ENCODE peak calls at places on chromosomes 6 and 20, in four cellular contexts. W is germinal center, H is astrocyte of the spinal cord, X is hypothalamus. B is an unnamed sample.

GRCh38 chr6:13289789-13290318 is 38.5 kb downstream of the TBC1D7 start:
- DNase-seq in H (no peak), X (no peak), W (no peak), B (no peak)

GRCh38 chr6:115594894-115595293 is 465.8 kb downstream of the FRK start:
- DNase-seq in H (no peak), X (no peak), W (no peak), B (no peak)

GRCh38 chr6:99613705-99614429 is 7.2 kb downstream of the PRDM13 start:
- DNase-seq in X (no peak), H (no peak), W (peak), B (no peak)

GRCh38 chr20:54573838-54574237 is 98.4 kb downstream of the DOK5 start:
- DNase-seq in W (no peak), X (no peak), H (no peak), B (no peak)

GRCh38 chr20:36855241-36855657 is 20.7 kb upstream of the TLDC2 start:
- DNase-seq in W (no peak), H (no peak), X (no peak), B (no peak)

GRCh38 chr20:23151885-23152284 is 65.8 kb upstream of the CD93 start:
- DNase-seq in H (no peak), W (no peak), X (no peak), B (no peak)

GRCh38 chr6:37794825-37795224 is 24.7 kb upstream of the ZFAND3 start:
- DNase-seq in H (peak), W (no peak), X (no peak), B (no peak)

GRCh38 chr6:43204271-43205105 is 22.5 kb downstream of the CUL9 start:
- DNase-seq in H (no peak), W (no peak), X (no peak), B (no peak)

GRCh38 chr20:54019127-54019526 is 51.3 kb downstream of the BCAS1 start:
- DNase-seq in H (no peak), X (no peak), W (no peak), B (no peak)

GRCh38 chr6:51989789-51990188 is 97.6 kb downstream of the PKHD1 start:
- DNase-seq in H (no peak), W (no peak), X (no peak), B (no peak)

GRCh38 chr20:53227523-53227922 is 255.4 kb downstream of the TSHZ2 start:
- DNase-seq in W (no peak), X (no peak), H (no peak), B (no peak)

GRCh38 chr6:150907385-150907784 is 41.9 kb downstream of the MTHFD1L start:
- DNase-seq in W (no peak), X (no peak), H (no peak), B (no peak)

GRCh38 chr6:129843573-129843972 is 17.5 kb downstream of the TMEM244 start:
- DNase-seq in H (no peak), X (no peak), W (no peak), B (no peak)

GRCh38 chr6:17583811-17584210 is 16.3 kb upstream of the FAM8A1 start:
- DNase-seq in X (no peak), H (no peak), W (no peak), B (no peak)

GRCh38 chr20:62496525-62497218 is 20.9 kb upstream of the GATA5 start:
- DNase-seq in H (no peak), W (peak), X (no peak), B (no peak)

GRCh38 chr6:122408697-122409458 is 9.4 kb downstream of the HSF2 start:
- DNase-seq in W (no peak), H (no peak), X (no peak), B (no peak)

GRCh38 chr20:48178607-48179006 is 393.3 kb upstream of the SULF2 start:
- DNase-seq in W (no peak), H (no peak), X (no peak), B (no peak)